ENCODE peak calls at places on chromosomes 7 and 10, in ten cellular contexts. W is vagina; X is HuH-7; K is activated T-cell treated with anti-CD3 and anti-CD28 coated beads, Interleukin-2, amount 50 U/mL, for 72 hours; A is activated gamma-delta T cell; S is HTR-8/SVneo; R is stimulated activated CD8-positive, alpha-beta memory T cell treated with anti-CD3 and anti-CD28 coated beads, Interleukin-4, amount 100 ng/mL, for 24 hours; Z is bronchial epithelial cell; F is adipocyte; T is H54. J is an unnamed sample.

GRCh38 chr10:74071151-74071550 is 73.2 kb downstream of the VCL start:
- DNase-seq in W (no peak), X (no peak), K (no peak), A (no peak), S (peak; percentile 47), R (no peak), Z (no peak), F (peak; percentile 86), T (peak; percentile 15), J (no peak)

GRCh38 chr10:93452143-93452542 is 30.0 kb downstream of the MYOF start:
- DNase-seq in W (no peak), X (no peak), K (peak; percentile 3), A (no peak), S (no peak), R (no peak), Z (no peak), F (no peak), T (no peak), J (no peak)

GRCh38 chr7:67738-68395 is 124.5 kb upstream of the FAM20C start:
- DNase-seq in W (no peak), X (no peak), K (no peak), A (no peak), S (peak; percentile 45), R (no peak), Z (peak; percentile 88), F (no peak), T (no peak), J (no peak)

GRCh38 chr10:120456626-120457430 is at the start of gene PLPP4:
- DNase-seq in W (peak; percentile 79), X (no peak), K (no peak), A (no peak), S (no peak), R (no peak), Z (no peak), F (peak; percentile 82), T (no peak), J (no peak)

GRCh38 chr10:27153855-27154198 is 357 bp downstream of the YME1L1 start:
- DNase-seq in W (no peak), X (peak; percentile 17), K (no peak), A (no peak), S (peak; percentile 4), R (no peak), Z (peak; percentile 27), F (peak; percentile 58), T (peak; percentile 10), J (no peak)

GRCh38 chr7:95794917-95795515 is 22.7 kb downstream of the DYNC1I1 start:
- DNase-seq in W (no peak), X (no peak), K (no peak), A (no peak), S (no peak), R (no peak), Z (peak; percentile 39), F (no peak), T (no peak), J (peak; percentile 40)

GRCh38 chr7:23021581-23021980 is 7.7 kb upstream of the HYCC1 start:
- DNase-seq in W (no peak), X (no peak), K (no peak), A (no peak), S (no peak), R (no peak), Z (no peak), F (peak; percentile 65), T (no peak), J (no peak)

GRCh38 chr7:158995514-158995913 is 139.2 kb downstream of the DYNC2I1 start:
- DNase-seq in W (no peak), X (no peak), K (no peak), A (no peak), S (no peak), R (no peak), Z (no peak), F (no peak), T (no peak), J (no peak)

GRCh38 chr10:96463562-96463961 is 50.2 kb downstream of the TLL2 start:
- DNase-seq in W (no peak), X (no peak), K (no peak), A (no peak), S (no peak), R (no peak), Z (no peak), F (no peak), T (no peak), J (no peak)

GRCh38 chr7:158651968-158652555 is 52.5 kb downstream of the NCAPG2 start:
- DNase-seq in W (no peak), X (no peak), K (no peak), A (no peak), S (no peak), R (no peak), Z (no peak), F (peak; percentile 20), T (no peak), J (no peak)

GRCh38 chr7:1533569-1534329 is 3.2 kb downstream of the MAFK start:
- DNase-seq in W (no peak), X (no peak), K (peak; percentile 66), A (no peak), S (peak; percentile 92), R (peak; percentile 35), Z (peak; percentile 89), F (peak; percentile 82), T (peak; percentile 100), J (peak; percentile 33)

GRCh38 chr10:10886861-10887539 is 130.7 kb upstream of the CELF2 start:
- DNase-seq in W (no peak), X (no peak), K (no peak), A (no peak), S (no peak), R (no peak), Z (no peak), F (no peak), T (no peak), J (no peak)

GRCh38 chr10:60044221-60044620 is 137.9 kb upstream of the CCDC6 start:
- DNase-seq in W (no peak), X (no peak), K (no peak), A (no peak), S (no peak), R (no peak), Z (peak; percentile 5), F (peak; percentile 28), T (no peak), J (no peak)

GRCh38 chr10:93220315-93221170 is 146.8 kb downstream of the CYP26A1 start:
- DNase-seq in W (peak; percentile 40), X (peak; percentile 46), K (no peak), A (no peak), S (no peak), R (no peak), Z (no peak), F (no peak), T (no peak), J (no peak)

GRCh38 chr7:39703143-39703542 is 79.8 kb downstream of the RALA start:
- DNase-seq in W (no peak), X (no peak), K (no peak), A (no peak), S (no peak), R (no peak), Z (no peak), F (no peak), T (no peak), J (no peak)

GRCh38 chr10:98254234-98254858 is 13.6 kb downstream of the LOXL4 start:
- DNase-seq in W (peak; percentile 91), X (no peak), K (no peak), A (no peak), S (no peak), R (no peak), Z (no peak), F (no peak), T (no peak), J (no peak)

GRCh38 chr7:141550694-141551079 is 523 bp upstream of the AGK start:
- DNase-seq in W (no peak), X (peak; percentile 20), K (peak; percentile 9), A (no peak), S (peak; percentile 8), R (no peak), Z (peak; percentile 4), F (no peak), T (peak; percentile 7), J (no peak)

GRCh38 chr7:142745091-142745635 is 4.1 kb upstream of the PRSS1 start:
- DNase-seq in W (no peak), X (no peak), K (no peak), A (no peak), S (no peak), R (no peak), Z (peak; percentile 44), F (no peak), T (no peak), J (no peak)

GRCh38 chr10:22931948-22932347 is 4.1 kb downstream of the ARMC3 start:
- DNase-seq in W (no peak), X (no peak), K (no peak), A (no peak), S (no peak), R (no peak), Z (peak; percentile 91), F (no peak), T (no peak), J (no peak)

GRCh38 chr7:55957190-55957589 is 5.5 kb downstream of the MRPS17 start:
- DNase-seq in W (no peak), X (no peak), K (no peak), A (no peak), S (no peak), R (no peak), Z (no peak), F (no peak), T (no peak), J (no peak)

GRCh38 chr7:23471090-23471859 is 984 bp upstream of the IGF2BP3 start:
- DNase-seq in W (peak; percentile 74), X (peak; percentile 91), K (peak; percentile 53), A (peak; percentile 28), S (peak; percentile 75), R (no peak), Z (no peak), F (peak; percentile 91), T (peak; percentile 89), J (no peak)

GRCh38 chr10:103265712-103266329 is 11.1 kb upstream of the INA start:
- DNase-seq in W (no peak), X (peak; percentile 61), K (peak; percentile 35), A (no peak), S (peak; percentile 45), R (no peak), Z (peak; percentile 54), F (peak; percentile 86), T (no peak), J (peak; percentile 19)

GRCh38 chr10:102661614-102662133 is 17.4 kb downstream of the TRIM8 start:
- DNase-seq in W (no peak), X (no peak), K (no peak), A (no peak), S (no peak), R (no peak), Z (no peak), F (no peak), T (no peak), J (no peak)

GRCh38 chr10:131961777-131962450 is 19.8 kb downstream of the BNIP3 start:
- DNase-seq in W (no peak), X (no peak), K (no peak), A (no peak), S (no peak), R (no peak), Z (no peak), F (no peak), T (no peak), J (no peak)

GRCh38 chr10:70836319-70836718 is 20.6 kb downstream of the SGPL1 start:
- DNase-seq in W (no peak), X (no peak), K (no peak), A (no peak), S (no peak), R (no peak), Z (no peak), F (no peak), T (no peak), J (no peak)

GRCh38 chr10:72297281-72297967 is 23.7 kb downstream of the DDIT4 start:
- DNase-seq in W (no peak), X (no peak), K (peak; percentile 96), A (peak; percentile 71), S (no peak), R (peak; percentile 91), Z (peak; percentile 77), F (peak; percentile 74), T (no peak), J (peak; percentile 79)

GRCh38 chr10:71708301-71708703 is 11.3 kb downstream of the C10orf105 start:
- DNase-seq in W (no peak), X (peak; percentile 74), K (peak; percentile 75), A (peak; percentile 19), S (peak; percentile 51), R (peak; percentile 55), Z (no peak), F (peak; percentile 60), T (peak; percentile 65), J (peak; percentile 20)

GRCh38 chr7:55087521-55087961 is 68.7 kb downstream of the EGFR start:
- DNase-seq in W (no peak), X (no peak), K (no peak), A (no peak), S (no peak), R (no peak), Z (no peak), F (no peak), T (no peak), J (no peak)

J was measured in AML-193.